ENCODE peak calls at places on chromosomes 7 and 10, in seven cellular contexts. C is psoas muscle, J is astrocyte, Q is heart left ventricle, I is cardiac muscle cell, O is hepatocyte, D is body of pancreas. R is an unnamed sample.

GRCh38 chr7:35758421-35758820 is 42.4 kb upstream of the SEPTIN7 start:
- DNase-seq in C (no peak), J (no peak), Q (no peak), I (peak), O (peak), D (no peak), R (no peak)

GRCh38 chr10:63206576-63206975 is 73.4 kb downstream of the NRBF2 start:
- DNase-seq in C (no peak), J (no peak), Q (no peak), I (no peak), O (no peak), D (no peak), R (no peak)

GRCh38 chr7:47439181-47439667 is 142.7 kb downstream of the TNS3 start:
- DNase-seq in C (no peak), J (no peak), Q (no peak), I (no peak), O (no peak), D (no peak), R (no peak)

GRCh38 chr7:11155883-11156282 is 182.2 kb downstream of the PHF14 start:
- DNase-seq in C (no peak), J (peak), Q (no peak), I (no peak), O (no peak), D (no peak), R (no peak)

GRCh38 chr7:21938463-21938862 is 7.2 kb downstream of the CDCA7L start:
- DNase-seq in C (no peak), J (no peak), Q (no peak), I (no peak), O (no peak), D (no peak), R (no peak)

GRCh38 chr10:44310762-44311562 is 73.9 kb downstream of the CXCL12 start:
- DNase-seq in C (peak), J (peak), Q (peak), I (peak), O (peak), D (peak), R (peak)

GRCh38 chr7:95357623-95358022 is 33.3 kb upstream of the PON1 start:
- DNase-seq in C (no peak), J (no peak), Q (no peak), I (no peak), O (no peak), D (no peak), R (no peak)

GRCh38 chr7:46173526-46174191 is 252.6 kb upstream of the IGFBP3 start:
- DNase-seq in C (no peak), J (peak), Q (peak), I (no peak), O (no peak), D (peak), R (no peak)

GRCh38 chr10:47361293-47361692 is 13.1 kb downstream of the RBP3 start:
- DNase-seq in C (no peak), J (no peak), Q (no peak), I (peak), O (peak), D (peak), R (no peak)
- TF ChIP-seq CTCF in C (peak), J (peak), Q (peak), I (peak), O (peak), D (peak), R (peak)

GRCh38 chr10:110393866-110394265 is 89.1 kb upstream of the SMNDC1 start:
- DNase-seq in C (no peak), J (no peak), Q (no peak), I (no peak), O (no peak), D (no peak), R (no peak)
- H3K27ac ChIP-seq in C (no peak), J (no peak), Q (no peak), I (no peak), O (no peak), D (no peak), R (no peak)

GRCh38 chr10:71242621-71243009 is 30.2 kb downstream of the UNC5B start:
- DNase-seq in C (no peak), J (no peak), Q (peak), I (no peak), O (no peak), D (no peak), R (no peak)
- TF ChIP-seq CTCF in C (no peak), J (no peak), Q (no peak), I (no peak), O (no peak), D (no peak), R (no peak)

GRCh38 chr7:116327135-116327534 is 116.8 kb downstream of the TES start:
- DNase-seq in C (no peak), J (no peak), Q (no peak), I (no peak), O (no peak), D (no peak), R (no peak)
- H3K27ac ChIP-seq in C (no peak), J (peak), Q (no peak), I (no peak), O (no peak), D (no peak), R (no peak)

DNA sequence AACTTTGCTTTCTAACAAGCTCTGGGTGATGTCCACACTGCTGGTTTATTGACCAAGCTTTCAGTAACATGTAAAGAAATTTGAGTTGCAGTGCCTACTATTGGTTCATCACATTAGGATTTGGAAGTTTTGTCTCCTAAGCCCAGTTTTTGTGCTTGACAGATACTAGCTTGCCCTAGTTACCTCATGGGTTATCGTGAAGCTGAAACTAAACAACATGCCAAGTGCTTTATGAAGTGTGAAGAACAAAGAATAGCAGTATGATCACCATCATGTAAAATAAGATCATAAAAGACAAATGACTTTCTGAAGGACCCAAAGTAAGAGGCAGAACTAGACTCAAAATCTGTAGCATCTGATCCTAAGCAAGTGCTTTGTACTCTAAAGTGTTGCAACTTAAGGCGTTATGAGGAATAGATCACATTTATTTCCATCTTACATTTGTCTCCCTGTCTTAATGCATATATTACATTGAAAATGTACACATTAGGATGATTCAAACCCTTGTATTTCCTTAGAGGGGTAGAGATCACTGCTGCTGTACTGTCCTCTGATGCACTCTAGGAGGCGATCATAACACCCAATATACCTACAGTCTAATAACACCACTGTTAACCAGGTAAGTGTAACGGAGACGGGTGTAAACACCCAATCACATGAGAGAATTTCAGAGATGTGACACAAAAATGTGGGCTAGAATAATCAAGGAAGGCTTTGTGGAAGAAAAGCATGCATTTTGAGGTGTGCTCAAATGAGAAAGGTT is 71.3 kb downstream of the NRCAM start:
- DNase-seq in C (no peak), J (no peak), Q (no peak), I (no peak), O (no peak), D (no peak), R (no peak)
- TF ChIP-seq CTCF in C (no peak), J (no peak), Q (no peak), I (no peak), O (no peak), D (no peak), R (no peak)

DNA sequence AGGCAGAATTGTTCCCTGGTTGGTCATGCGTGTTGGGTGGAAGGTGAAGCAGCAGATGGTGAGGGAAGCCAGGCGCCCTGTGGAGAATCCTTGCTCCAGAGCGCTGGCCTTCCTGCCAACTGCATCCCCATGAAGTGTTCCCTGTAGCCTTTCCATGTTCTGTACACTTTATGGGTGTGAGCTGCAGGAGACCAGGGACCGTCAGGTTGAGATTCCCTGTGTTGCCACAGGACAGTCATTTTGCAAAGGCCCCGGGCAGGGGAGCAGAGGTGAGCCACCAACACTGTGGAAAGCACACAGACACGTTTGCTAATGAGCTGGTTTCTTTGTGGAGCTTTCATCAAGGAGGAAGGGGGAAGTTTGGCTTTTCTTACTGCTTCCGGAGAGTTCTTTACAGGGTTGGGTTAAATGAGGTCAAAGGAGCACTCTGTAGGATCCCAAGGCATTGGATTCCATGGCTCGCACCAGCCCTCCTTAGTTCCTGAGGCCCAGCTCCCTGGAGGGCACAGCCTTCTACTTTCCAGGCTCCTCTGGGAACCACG is 32.1 kb downstream of the TSPAN14 start:
- DNase-seq in C (no peak), J (no peak), Q (no peak), I (no peak), O (no peak), D (no peak), R (no peak)
- H3K27ac ChIP-seq in C (no peak), J (no peak), Q (no peak), I (no peak), O (peak), D (peak), R (no peak)